ENCODE peak calls at places on chromosomes 11 and 22, in nine cellular contexts. D is endothelial cell of umbilical vein, R is ovary, O is thoracic aorta, A is left lung, I is heart right ventricle, S is A549, V is Caco-2, B is psoas muscle. E is an unnamed sample.

GRCh38 chr11:120354068-120354467 is 17.9 kb downstream of the ARHGEF12 start:
- DNase-seq in D (no peak), R (no peak), O (no peak), A (no peak), I (no peak), S (no peak), V (no peak), B (no peak), E (peak)

GRCh38 chr11:21625982-21626381 is 566.9 kb upstream of the ANO5 start:
- DNase-seq in D (no peak), R (no peak), O (no peak), A (peak), I (peak), S (no peak), V (no peak), B (no peak), E (no peak)

GRCh38 chr22:31490496-31490925 is 869 bp upstream of the EIF4ENIF1 start:
- DNase-seq in D (peak), R (no peak), O (no peak), A (peak), I (peak), S (peak), V (peak), B (peak), E (peak)

GRCh38 chr22:24436553-24436952 is 9.2 kb downstream of the ADORA2A start:
- DNase-seq in D (no peak), R (no peak), O (no peak), A (no peak), I (no peak), S (no peak), V (no peak), B (no peak), E (no peak)

GRCh38 chr11:112229746-112230433 is 3.7 kb downstream of the PTS start:
- DNase-seq in D (no peak), R (no peak), O (no peak), A (no peak), I (no peak), S (no peak), V (no peak), B (no peak), E (peak)

GRCh38 chr11:46006418-46007070 is 84.1 kb downstream of the LARGE2 start:
- DNase-seq in D (peak), R (no peak), O (no peak), A (no peak), I (peak), S (peak), V (no peak), B (no peak), E (peak)

GRCh38 chr11:24293964-24294363 is 202.9 kb upstream of the LUZP2 start:
- DNase-seq in D (no peak), R (no peak), O (no peak), A (no peak), I (no peak), S (no peak), V (no peak), B (no peak), E (no peak)

GRCh38 chr11:6307879-6308278 is 12.4 kb downstream of the CAVIN3 start:
- DNase-seq in D (no peak), R (no peak), O (no peak), A (no peak), I (no peak), S (no peak), V (no peak), B (no peak), E (no peak)

GRCh38 chr11:7072401-7073028 is 16.3 kb upstream of the RBMXL2 start:
- DNase-seq in D (no peak), R (no peak), O (no peak), A (no peak), I (no peak), S (no peak), V (peak), B (no peak), E (no peak)

GRCh38 chr11:47359586-47359985 is 7.1 kb upstream of the MYBPC3 start:
- DNase-seq in D (no peak), R (no peak), O (no peak), A (no peak), I (no peak), S (no peak), V (no peak), B (no peak), E (no peak)

GRCh38 chr11:1389103-1389931 is 417 bp upstream of the BRSK2 start:
- DNase-seq in D (peak), R (peak), O (peak), A (peak), I (peak), S (peak), V (peak), B (peak), E (peak)

GRCh38 chr11:1388763-1389102 is 1.0 kb upstream of the BRSK2 start:
- DNase-seq in D (no peak), R (no peak), O (no peak), A (no peak), I (no peak), S (no peak), V (no peak), B (no peak), E (no peak)

GRCh38 chr11:1387521-1387920 is 2.2 kb upstream of the BRSK2 start:
- DNase-seq in D (no peak), R (no peak), O (no peak), A (no peak), I (no peak), S (no peak), V (no peak), B (peak), E (no peak)

GRCh38 chr11:1389932-1390587 is at the start of gene BRSK2:
- DNase-seq in D (no peak), R (peak), O (no peak), A (no peak), I (no peak), S (no peak), V (no peak), B (peak), E (no peak)

GRCh38 chr11:1387961-1388762 is 1.6 kb upstream of the BRSK2 start:
- DNase-seq in D (no peak), R (no peak), O (no peak), A (no peak), I (no peak), S (peak), V (no peak), B (peak), E (no peak)
- H3K4me3 ChIP-seq in D (no peak), R (no peak), O (no peak), A (no peak), I (no peak), S (peak), V (no peak), B (no peak), E (no peak)

DNA sequence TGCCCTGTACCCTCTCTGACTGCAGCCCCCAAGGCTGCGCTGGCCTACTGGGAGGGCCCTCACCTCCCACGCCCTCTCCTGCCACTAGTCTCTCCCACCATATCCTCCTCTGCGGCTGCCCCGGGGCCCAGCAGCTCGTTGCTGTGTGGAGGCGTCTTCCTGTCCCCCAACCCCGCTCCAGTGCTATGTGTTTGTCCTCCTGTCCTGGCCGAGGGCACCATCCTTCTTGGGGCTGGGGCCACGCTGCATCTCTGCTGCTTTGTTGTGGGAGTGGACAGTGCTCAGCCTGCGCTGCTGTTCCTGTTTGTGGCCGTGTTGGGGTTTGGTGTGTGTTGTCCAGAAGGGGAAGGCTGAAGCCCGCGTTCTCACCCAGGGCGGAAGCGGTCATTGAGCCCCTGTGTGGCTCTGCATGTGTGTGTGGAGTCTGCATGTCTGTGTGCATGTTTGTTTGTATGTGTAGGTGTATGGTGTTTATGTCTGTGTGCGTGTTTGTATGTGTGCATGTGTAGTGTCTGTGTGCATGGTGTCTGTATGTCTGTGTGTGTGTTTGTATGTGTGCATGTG is 15.7 kb downstream of the TPCN2 start:
- DNase-seq in D (no peak), R (no peak), O (no peak), A (no peak), I (no peak), S (no peak), V (no peak), B (no peak), E (no peak)
- TF ChIP-seq CTCF in D (no peak), R (no peak), O (no peak), A (no peak), I (no peak), S (no peak), V (no peak), B (no peak), E (no peak)

GRCh38 chr22:37982938-37983859 is 1.2 kb downstream of the SOX10 start:
- DNase-seq in D (no peak), R (no peak), O (no peak), A (no peak), I (no peak), S (no peak), V (no peak), B (no peak), E (no peak)

GRCh38 chr22:37985050-37985585 is 763 bp upstream of the SOX10 start:
- DNase-seq in D (no peak), R (no peak), O (no peak), A (no peak), I (no peak), S (no peak), V (no peak), B (no peak), E (no peak)

GRCh38 chr22:37982151-37982838 is 2.1 kb downstream of the SOX10 start:
- DNase-seq in D (no peak), R (no peak), O (no peak), A (no peak), I (no peak), S (no peak), V (no peak), B (no peak), E (no peak)

GRCh38 chr22:37985751-37986281 is 1.5 kb upstream of the SOX10 start:
- DNase-seq in D (no peak), R (no peak), O (no peak), A (no peak), I (no peak), S (no peak), V (no peak), B (no peak), E (no peak)

GRCh38 chr22:37983860-37984791 is at the start of gene SOX10:
- DNase-seq in D (no peak), R (no peak), O (no peak), A (no peak), I (no peak), S (no peak), V (no peak), B (no peak), E (no peak)
- H3K4me3 ChIP-seq in D (no peak), R (no peak), O (no peak), A (no peak), I (no peak), S (no peak), V (no peak), B (no peak), E (no peak)

GRCh38 chr22:42269407-42270177 is 861 bp downstream of the TCF20 start:
- DNase-seq in D (peak), R (peak), O (no peak), A (peak), I (peak), S (peak), V (peak), B (peak), E (peak)
- TF ChIP-seq CTCF in D (no peak), R (no peak), O (no peak), A (no peak), I (no peak), S (no peak), V (no peak), B (no peak), E (no peak)

DNA sequence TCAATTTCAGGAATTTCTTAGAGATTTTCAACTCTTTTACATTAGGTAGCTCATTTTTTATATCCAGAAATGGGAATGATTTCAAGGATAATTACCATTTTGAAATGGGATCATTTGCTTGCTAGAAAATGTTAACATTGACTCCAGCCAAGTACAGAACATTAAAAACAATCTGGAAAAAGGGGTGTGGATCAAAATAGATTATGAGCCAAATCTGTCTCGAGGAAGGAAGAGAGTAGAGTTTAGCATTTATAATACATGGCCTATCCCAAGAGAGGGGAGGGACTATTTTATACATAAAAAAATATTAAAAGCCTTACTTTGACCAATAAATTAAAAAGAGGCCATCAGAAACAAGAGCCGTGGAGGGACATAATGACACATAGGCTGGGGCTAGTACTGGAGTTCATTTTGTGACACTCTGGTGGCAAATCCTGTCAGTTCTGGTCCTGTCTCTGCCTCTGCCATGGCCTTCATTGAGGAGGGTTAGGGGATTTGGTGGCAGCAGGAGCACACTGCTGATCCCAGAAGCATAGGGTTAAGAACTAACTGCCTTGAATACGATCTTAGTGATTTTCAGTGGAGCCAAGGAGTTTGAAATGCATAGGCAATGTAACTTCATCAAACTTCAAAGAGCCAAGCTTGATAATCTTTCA is 20.4 kb downstream of the PPP6R3 start:
- DNase-seq in D (no peak), R (no peak), O (no peak), A (no peak), I (no peak), S (no peak), V (no peak), B (no peak), E (no peak)
- H3K4me3 ChIP-seq in D (no peak), R (no peak), O (peak), A (no peak), I (no peak), S (no peak), V (no peak), B (no peak), E (no peak)